ENCODE peak calls at places on chromosomes 4 and X, in four cellular contexts. One of them, this sample, is unnamed.

GRCh38 chr4:176443646-176444409 is 124.1 kb downstream of the SPCS3 start:
- DNase-seq in mucosa of gallbladder: no peak
- DNase-seq in left ventricle myocardium inferior: no peak
- DNase-seq in endothelial cell: no peak
- DNase-seq in this sample: no peak

GRCh38 chr4:40525811-40526598 is 103.7 kb downstream of the RBM47 start:
- DNase-seq in left ventricle myocardium inferior: no peak
- DNase-seq in mucosa of gallbladder: peak; percentile 50
- DNase-seq in endothelial cell: no peak
- DNase-seq in this sample: peak; percentile 87

GRCh38 chr4:157655101-157655818 is 434.7 kb downstream of the GRIA2 start:
- DNase-seq in endothelial cell: no peak
- DNase-seq in left ventricle myocardium inferior: no peak
- DNase-seq in mucosa of gallbladder: no peak
- DNase-seq in this sample: no peak

GRCh38 chrX:17527932-17528331 is 152.9 kb downstream of the NHS start:
- DNase-seq in endothelial cell: no peak
- DNase-seq in left ventricle myocardium inferior: no peak
- DNase-seq in mucosa of gallbladder: no peak
- DNase-seq in this sample: no peak

GRCh38 chrX:112851161-112851779 is 10.6 kb upstream of the AMOT start:
- DNase-seq in left ventricle myocardium inferior: no peak
- DNase-seq in endothelial cell: no peak
- DNase-seq in mucosa of gallbladder: peak; percentile 31
- DNase-seq in this sample: no peak

GRCh38 chr4:8005033-8005808 is 65.6 kb upstream of the AFAP1 start:
- DNase-seq in endothelial cell: no peak
- DNase-seq in left ventricle myocardium inferior: no peak
- DNase-seq in mucosa of gallbladder: no peak
- DNase-seq in this sample: no peak

GRCh38 chr4:67712650-67713530 is 11.9 kb upstream of the UBA6 start:
- DNase-seq in endothelial cell: no peak
- DNase-seq in left ventricle myocardium inferior: no peak
- DNase-seq in mucosa of gallbladder: no peak
- DNase-seq in this sample: no peak

GRCh38 chr4:101695176-101695575 is 95.4 kb upstream of the BANK1 start:
- DNase-seq in endothelial cell: no peak
- DNase-seq in mucosa of gallbladder: no peak
- DNase-seq in left ventricle myocardium inferior: no peak
- DNase-seq in this sample: no peak

GRCh38 chrX:22987452-22987851 is 12.3 kb upstream of the DDX53 start:
- DNase-seq in endothelial cell: no peak
- DNase-seq in left ventricle myocardium inferior: no peak
- DNase-seq in mucosa of gallbladder: no peak
- DNase-seq in this sample: no peak

GRCh38 chr4:22515888-22516541 is at the start of gene ADGRA3:
- DNase-seq in endothelial cell: peak; percentile 76
- DNase-seq in left ventricle myocardium inferior: peak; percentile 79
- DNase-seq in mucosa of gallbladder: peak; percentile 62
- DNase-seq in this sample: peak; percentile 81

GRCh38 chrX:40938418-40938817 is 146.8 kb upstream of the USP9X start:
- DNase-seq in left ventricle myocardium inferior: no peak
- DNase-seq in mucosa of gallbladder: no peak
- DNase-seq in endothelial cell: no peak
- DNase-seq in this sample: no peak

GRCh38 chrX:44651347-44651746 is 108.7 kb upstream of the FUNDC1 start:
- DNase-seq in mucosa of gallbladder: peak; percentile 19
- DNase-seq in endothelial cell: peak; percentile 5
- DNase-seq in left ventricle myocardium inferior: no peak
- DNase-seq in this sample: no peak

GRCh38 chrX:20740443-20740842 is 473.7 kb upstream of the RPS6KA3 start:
- DNase-seq in endothelial cell: no peak
- DNase-seq in mucosa of gallbladder: no peak
- DNase-seq in left ventricle myocardium inferior: no peak
- DNase-seq in this sample: no peak

GRCh38 chr4:27318740-27319139 is 458.1 kb downstream of the STIM2 start:
- DNase-seq in endothelial cell: peak; percentile 46
- DNase-seq in mucosa of gallbladder: peak; percentile 18
- DNase-seq in left ventricle myocardium inferior: no peak
- DNase-seq in this sample: no peak

GRCh38 chr4:84481879-84482245 is 17.2 kb downstream of the NKX6-1 start:
- DNase-seq in mucosa of gallbladder: no peak
- DNase-seq in endothelial cell: no peak
- DNase-seq in left ventricle myocardium inferior: no peak
- DNase-seq in this sample: no peak

GRCh38 chr4:94641702-94642560 is 115.8 kb upstream of the BMPR1B start:
- DNase-seq in mucosa of gallbladder: no peak
- DNase-seq in endothelial cell: no peak
- DNase-seq in left ventricle myocardium inferior: no peak
- DNase-seq in this sample: no peak

GRCh38 chr4:25131396-25131795 is 28.9 kb downstream of the SEPSECS start:
- DNase-seq in mucosa of gallbladder: no peak
- DNase-seq in endothelial cell: no peak
- DNase-seq in left ventricle myocardium inferior: no peak
- DNase-seq in this sample: no peak

GRCh38 chr4:149311076-149311475 is 504.6 kb downstream of the IQCM start:
- DNase-seq in endothelial cell: no peak
- DNase-seq in left ventricle myocardium inferior: no peak
- DNase-seq in mucosa of gallbladder: no peak
- DNase-seq in this sample: no peak

GRCh38 chrX:134692990-134693389 is 34.7 kb upstream of the PLAC1 start:
- DNase-seq in mucosa of gallbladder: no peak
- DNase-seq in left ventricle myocardium inferior: no peak
- DNase-seq in endothelial cell: no peak
- DNase-seq in this sample: no peak

GRCh38 chrX:3584415-3584996 is 128.9 kb downstream of the PRKX start:
- DNase-seq in left ventricle myocardium inferior: no peak
- DNase-seq in mucosa of gallbladder: no peak
- DNase-seq in endothelial cell: no peak
- DNase-seq in this sample: no peak

GRCh38 chrX:24371391-24371972 is 11.0 kb downstream of the SUPT20HL1 start:
- DNase-seq in left ventricle myocardium inferior: peak; percentile 20
- DNase-seq in endothelial cell: peak; percentile 60
- DNase-seq in mucosa of gallbladder: peak; percentile 63
- DNase-seq in this sample: peak; percentile 54

GRCh38 chr4:128338634-128339355 is 51.2 kb upstream of the PGRMC2 start:
- DNase-seq in mucosa of gallbladder: no peak
- DNase-seq in left ventricle myocardium inferior: no peak
- DNase-seq in endothelial cell: no peak
- DNase-seq in this sample: peak; percentile 7

GRCh38 chr4:145216532-145216931 is 36.1 kb upstream of the OTUD4 start:
- DNase-seq in mucosa of gallbladder: no peak
- DNase-seq in left ventricle myocardium inferior: no peak
- DNase-seq in endothelial cell: no peak
- DNase-seq in this sample: no peak

GRCh38 chrX:21225643-21226042 is 148.6 kb upstream of the CNKSR2 start:
- DNase-seq in endothelial cell: no peak
- DNase-seq in mucosa of gallbladder: no peak
- DNase-seq in left ventricle myocardium inferior: no peak
- DNase-seq in this sample: no peak

GRCh38 chrX:68894142-68894512 is 65.3 kb downstream of the EFNB1 start:
- DNase-seq in mucosa of gallbladder: no peak
- DNase-seq in left ventricle myocardium inferior: no peak
- DNase-seq in endothelial cell: no peak
- DNase-seq in this sample: peak; percentile 51

GRCh38 chr4:177737387-177737965 is 295.2 kb upstream of the AGA start:
- DNase-seq in endothelial cell: no peak
- DNase-seq in mucosa of gallbladder: no peak
- DNase-seq in left ventricle myocardium inferior: no peak
- DNase-seq in this sample: no peak

GRCh38 chr4:185853841-185854240 is 41.8 kb upstream of the SORBS2 start:
- DNase-seq in left ventricle myocardium inferior: no peak
- DNase-seq in mucosa of gallbladder: no peak
- DNase-seq in endothelial cell: no peak
- DNase-seq in this sample: no peak

GRCh38 chr4:149951501-149951900 is 126.7 kb upstream of the DCLK2 start:
- DNase-seq in left ventricle myocardium inferior: no peak
- DNase-seq in mucosa of gallbladder: no peak
- DNase-seq in endothelial cell: no peak
- DNase-seq in this sample: no peak

GRCh38 chrX:150156615-150157014 is 206.5 kb upstream of the MAMLD1 start:
- DNase-seq in endothelial cell: no peak
- DNase-seq in mucosa of gallbladder: no peak
- DNase-seq in left ventricle myocardium inferior: no peak
- DNase-seq in this sample: no peak